ENCODE peak calls at places on chromosomes 4 and X, in eight cellular contexts. One of them, this sample, is unnamed.
A peak's percentile ranks its signal among the peaks of the same experiment; 100 is the strongest.

GRCh38 chr4:163920426-163920825 is 425.9 kb downstream of the TMA16 start:
- DNase-seq in AG04449: no peak
- DNase-seq in tibial artery: no peak
- DNase-seq in spleen: no peak
- DNase-seq in upper lobe of right lung: no peak
- DNase-seq in progenitor cell of endocrine pancreas: no peak
- DNase-seq in thoracic aorta: no peak
- DNase-seq in pancreas: no peak
- DNase-seq in this sample: peak; percentile 21

GRCh38 chrX:153573999-153574398 is 24.9 kb downstream of the CCNQ start:
- DNase-seq in AG04449: no peak
- DNase-seq in tibial artery: no peak
- DNase-seq in spleen: no peak
- DNase-seq in upper lobe of right lung: no peak
- DNase-seq in progenitor cell of endocrine pancreas: no peak
- DNase-seq in thoracic aorta: no peak
- DNase-seq in pancreas: no peak
- DNase-seq in this sample: no peak

GRCh38 chr4:168765726-168766125 is 244.3 kb downstream of the CBR4 start:
- DNase-seq in AG04449: no peak
- DNase-seq in tibial artery: peak; percentile 73
- DNase-seq in spleen: no peak
- DNase-seq in upper lobe of right lung: no peak
- DNase-seq in progenitor cell of endocrine pancreas: no peak
- DNase-seq in thoracic aorta: peak; percentile 31
- DNase-seq in pancreas: no peak
- DNase-seq in this sample: no peak

GRCh38 chr4:162523171-162523570 is 359.4 kb upstream of the FSTL5 start:
- DNase-seq in AG04449: no peak
- DNase-seq in tibial artery: no peak
- DNase-seq in spleen: no peak
- DNase-seq in upper lobe of right lung: no peak
- DNase-seq in progenitor cell of endocrine pancreas: no peak
- DNase-seq in thoracic aorta: no peak
- DNase-seq in pancreas: no peak
- DNase-seq in this sample: no peak

GRCh38 chr4:53861856-53862610 is 202.4 kb downstream of the CHIC2 start:
- DNase-seq in AG04449: peak; percentile 80
- DNase-seq in tibial artery: no peak
- DNase-seq in spleen: no peak
- DNase-seq in upper lobe of right lung: no peak
- DNase-seq in progenitor cell of endocrine pancreas: no peak
- DNase-seq in thoracic aorta: no peak
- DNase-seq in pancreas: no peak
- DNase-seq in this sample: no peak

GRCh38 chr4:134308910-134309309 is 107.3 kb upstream of the PABPC4L start:
- DNase-seq in AG04449: no peak
- DNase-seq in tibial artery: no peak
- DNase-seq in spleen: no peak
- DNase-seq in upper lobe of right lung: no peak
- DNase-seq in progenitor cell of endocrine pancreas: no peak
- DNase-seq in thoracic aorta: no peak
- DNase-seq in pancreas: no peak
- DNase-seq in this sample: no peak

GRCh38 chr4:26083987-26084386 is 170.0 kb downstream of the SMIM20 start:
- DNase-seq in AG04449: peak; percentile 63
- DNase-seq in tibial artery: no peak
- DNase-seq in spleen: no peak
- DNase-seq in upper lobe of right lung: no peak
- DNase-seq in progenitor cell of endocrine pancreas: no peak
- DNase-seq in thoracic aorta: no peak
- DNase-seq in pancreas: no peak
- DNase-seq in this sample: no peak

GRCh38 chrX:57286507-57287251 is at the start of gene FAAH2:
- DNase-seq in AG04449: no peak
- DNase-seq in tibial artery: no peak
- DNase-seq in spleen: peak; percentile 66
- DNase-seq in upper lobe of right lung: peak; percentile 85
- DNase-seq in progenitor cell of endocrine pancreas: peak; percentile 31
- DNase-seq in thoracic aorta: no peak
- DNase-seq in pancreas: peak; percentile 85
- DNase-seq in this sample: peak; percentile 16

GRCh38 chr4:176137626-176138025 is 57.8 kb downstream of the SPATA4 start:
- DNase-seq in AG04449: no peak
- DNase-seq in tibial artery: no peak
- DNase-seq in spleen: no peak
- DNase-seq in upper lobe of right lung: no peak
- DNase-seq in progenitor cell of endocrine pancreas: no peak
- DNase-seq in thoracic aorta: no peak
- DNase-seq in pancreas: no peak
- DNase-seq in this sample: no peak

GRCh38 chr4:150938417-150938816 is 76.7 kb downstream of the LRBA start:
- DNase-seq in AG04449: no peak
- DNase-seq in tibial artery: no peak
- DNase-seq in spleen: no peak
- DNase-seq in upper lobe of right lung: no peak
- DNase-seq in progenitor cell of endocrine pancreas: no peak
- DNase-seq in thoracic aorta: no peak
- DNase-seq in pancreas: no peak
- DNase-seq in this sample: no peak

GRCh38 chr4:142883433-142883832 is 37.3 kb upstream of the INPP4B start:
- DNase-seq in AG04449: no peak
- DNase-seq in tibial artery: no peak
- DNase-seq in spleen: no peak
- DNase-seq in upper lobe of right lung: no peak
- DNase-seq in progenitor cell of endocrine pancreas: no peak
- DNase-seq in thoracic aorta: no peak
- DNase-seq in pancreas: no peak
- DNase-seq in this sample: no peak

GRCh38 chrX:68867458-68868166 is 38.8 kb downstream of the EFNB1 start:
- DNase-seq in AG04449: no peak
- DNase-seq in tibial artery: no peak
- DNase-seq in spleen: no peak
- DNase-seq in upper lobe of right lung: no peak
- DNase-seq in progenitor cell of endocrine pancreas: no peak
- DNase-seq in thoracic aorta: no peak
- DNase-seq in pancreas: no peak
- DNase-seq in this sample: no peak

GRCh38 chrX:55908685-55909212 is 191.2 kb downstream of the RRAGB start:
- DNase-seq in AG04449: no peak
- DNase-seq in tibial artery: no peak
- DNase-seq in spleen: peak; percentile 72
- DNase-seq in upper lobe of right lung: peak; percentile 30
- DNase-seq in progenitor cell of endocrine pancreas: no peak
- DNase-seq in thoracic aorta: no peak
- DNase-seq in pancreas: no peak
- DNase-seq in this sample: peak; percentile 26

GRCh38 chr4:185304944-185305690 is 90.6 kb downstream of the LRP2BP start:
- DNase-seq in AG04449: no peak
- DNase-seq in tibial artery: no peak
- DNase-seq in spleen: no peak
- DNase-seq in upper lobe of right lung: peak; percentile 70
- DNase-seq in progenitor cell of endocrine pancreas: no peak
- DNase-seq in thoracic aorta: no peak
- DNase-seq in pancreas: no peak
- DNase-seq in this sample: peak; percentile 26

GRCh38 chr4:103774326-103774725 is 54.5 kb upstream of the TACR3 start:
- DNase-seq in AG04449: no peak
- DNase-seq in tibial artery: no peak
- DNase-seq in spleen: no peak
- DNase-seq in upper lobe of right lung: no peak
- DNase-seq in progenitor cell of endocrine pancreas: no peak
- DNase-seq in thoracic aorta: no peak
- DNase-seq in pancreas: no peak
- DNase-seq in this sample: no peak

GRCh38 chr4:159764343-159764952 is 661.6 kb downstream of the RAPGEF2 start:
- DNase-seq in AG04449: no peak
- DNase-seq in tibial artery: no peak
- DNase-seq in spleen: no peak
- DNase-seq in upper lobe of right lung: no peak
- DNase-seq in progenitor cell of endocrine pancreas: peak; percentile 26
- DNase-seq in thoracic aorta: no peak
- DNase-seq in pancreas: no peak
- DNase-seq in this sample: no peak

GRCh38 chrX:133495464-133496391 is 80.4 kb upstream of the GPC4 start:
- DNase-seq in AG04449: peak; percentile 26
- DNase-seq in tibial artery: peak; percentile 73
- DNase-seq in spleen: no peak
- DNase-seq in upper lobe of right lung: no peak
- DNase-seq in progenitor cell of endocrine pancreas: no peak
- DNase-seq in thoracic aorta: no peak
- DNase-seq in pancreas: no peak
- DNase-seq in this sample: no peak

GRCh38 chrX:74133156-74133796 is 170.7 kb upstream of the ZCCHC13 start:
- DNase-seq in AG04449: peak; percentile 10
- DNase-seq in tibial artery: no peak
- DNase-seq in spleen: no peak
- DNase-seq in upper lobe of right lung: no peak
- DNase-seq in progenitor cell of endocrine pancreas: no peak
- DNase-seq in thoracic aorta: no peak
- DNase-seq in pancreas: no peak
- DNase-seq in this sample: no peak

GRCh38 chr4:99200148-99200547 is 18.9 kb downstream of the ADH6 start:
- DNase-seq in AG04449: no peak
- DNase-seq in tibial artery: no peak
- DNase-seq in spleen: no peak
- DNase-seq in upper lobe of right lung: no peak
- DNase-seq in progenitor cell of endocrine pancreas: no peak
- DNase-seq in thoracic aorta: no peak
- DNase-seq in pancreas: no peak
- DNase-seq in this sample: no peak

GRCh38 chrX:35728481-35728880 is 69.7 kb upstream of the MAGEB16 start:
- DNase-seq in AG04449: no peak
- DNase-seq in tibial artery: no peak
- DNase-seq in spleen: no peak
- DNase-seq in upper lobe of right lung: no peak
- DNase-seq in progenitor cell of endocrine pancreas: no peak
- DNase-seq in thoracic aorta: no peak
- DNase-seq in pancreas: no peak
- DNase-seq in this sample: no peak

GRCh38 chr4:141131738-141132688 is 1.3 kb downstream of the RNF150 start:
- DNase-seq in AG04449: no peak
- DNase-seq in tibial artery: peak; percentile 69
- DNase-seq in spleen: peak; percentile 77
- DNase-seq in upper lobe of right lung: peak; percentile 66
- DNase-seq in progenitor cell of endocrine pancreas: peak; percentile 30
- DNase-seq in thoracic aorta: no peak
- DNase-seq in pancreas: peak; percentile 67
- DNase-seq in this sample: peak; percentile 64

GRCh38 chr4:107153228-107153627 is 117.1 kb upstream of the DKK2 start:
- DNase-seq in AG04449: no peak
- DNase-seq in tibial artery: no peak
- DNase-seq in spleen: no peak
- DNase-seq in upper lobe of right lung: no peak
- DNase-seq in progenitor cell of endocrine pancreas: no peak
- DNase-seq in thoracic aorta: no peak
- DNase-seq in pancreas: no peak
- DNase-seq in this sample: peak; percentile 22
- TF ChIP-seq CTCF in AG04449: peak; percentile 24
- TF ChIP-seq CTCF in tibial artery: no peak
- TF ChIP-seq CTCF in spleen: no peak
- TF ChIP-seq CTCF in upper lobe of right lung: peak; percentile 31
- TF ChIP-seq CTCF in progenitor cell of endocrine pancreas: peak; percentile 20
- TF ChIP-seq CTCF in thoracic aorta: no peak
- TF ChIP-seq CTCF in pancreas: no peak
- TF ChIP-seq CTCF in this sample: peak; percentile 56

GRCh38 chr4:45453258-45453841 is 670.5 kb downstream of the GABRG1 start:
- DNase-seq in AG04449: no peak
- DNase-seq in tibial artery: no peak
- DNase-seq in spleen: no peak
- DNase-seq in upper lobe of right lung: no peak
- DNase-seq in progenitor cell of endocrine pancreas: no peak
- DNase-seq in thoracic aorta: no peak
- DNase-seq in pancreas: no peak
- DNase-seq in this sample: no peak
- TF ChIP-seq CTCF in AG04449: no peak
- TF ChIP-seq CTCF in tibial artery: no peak
- TF ChIP-seq CTCF in spleen: no peak
- TF ChIP-seq CTCF in upper lobe of right lung: peak; percentile 40
- TF ChIP-seq CTCF in progenitor cell of endocrine pancreas: peak; percentile 76
- TF ChIP-seq CTCF in thoracic aorta: no peak
- TF ChIP-seq CTCF in pancreas: no peak
- TF ChIP-seq CTCF in this sample: peak; percentile 55

DNA sequence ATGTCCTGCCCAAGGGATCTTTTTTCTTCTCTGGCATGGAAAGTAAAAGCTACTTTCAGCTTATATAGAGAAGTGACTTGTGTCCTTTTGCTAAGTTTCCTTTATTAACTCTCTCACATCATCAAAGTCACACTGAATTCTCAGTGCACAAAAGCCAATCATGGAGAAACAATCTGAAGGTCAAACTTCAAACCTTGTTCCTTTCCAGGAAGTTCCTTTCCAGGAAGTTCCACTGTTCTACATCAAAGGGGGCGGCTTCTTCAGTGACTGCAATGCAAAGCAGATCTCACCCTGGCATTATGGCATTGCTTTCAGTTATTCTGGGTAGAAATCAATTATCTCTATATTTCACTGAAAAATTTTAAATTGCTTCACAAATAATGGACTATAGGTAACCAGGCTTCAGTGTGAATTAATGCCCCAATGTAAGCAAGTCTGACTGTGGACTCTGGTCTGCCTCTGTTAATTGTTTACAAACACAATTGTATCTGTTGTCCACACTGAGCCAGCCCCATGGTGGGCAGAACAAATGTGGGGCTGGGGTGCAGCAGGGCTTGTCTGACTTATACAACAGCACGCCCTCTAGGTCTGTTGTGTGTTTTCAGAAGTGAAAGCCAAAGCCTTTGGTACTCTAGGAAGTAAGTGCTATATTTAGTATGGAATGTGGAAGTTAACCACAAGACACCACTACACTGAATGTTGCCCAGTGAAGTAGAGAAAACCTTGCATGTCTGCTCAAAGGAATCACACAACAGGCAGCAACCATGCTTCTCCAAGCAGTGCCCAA is 98.8 kb downstream of the CDS1 start:
- DNase-seq in AG04449: peak; percentile 67
- DNase-seq in tibial artery: no peak
- DNase-seq in spleen: no peak
- DNase-seq in upper lobe of right lung: no peak
- DNase-seq in progenitor cell of endocrine pancreas: no peak
- DNase-seq in thoracic aorta: no peak
- DNase-seq in pancreas: no peak
- DNase-seq in this sample: no peak
- TF ChIP-seq CTCF in AG04449: peak; percentile 19
- TF ChIP-seq CTCF in tibial artery: no peak
- TF ChIP-seq CTCF in spleen: no peak
- TF ChIP-seq CTCF in upper lobe of right lung: no peak
- TF ChIP-seq CTCF in progenitor cell of endocrine pancreas: no peak
- TF ChIP-seq CTCF in thoracic aorta: no peak
- TF ChIP-seq CTCF in pancreas: no peak
- TF ChIP-seq CTCF in this sample: no peak

DNA sequence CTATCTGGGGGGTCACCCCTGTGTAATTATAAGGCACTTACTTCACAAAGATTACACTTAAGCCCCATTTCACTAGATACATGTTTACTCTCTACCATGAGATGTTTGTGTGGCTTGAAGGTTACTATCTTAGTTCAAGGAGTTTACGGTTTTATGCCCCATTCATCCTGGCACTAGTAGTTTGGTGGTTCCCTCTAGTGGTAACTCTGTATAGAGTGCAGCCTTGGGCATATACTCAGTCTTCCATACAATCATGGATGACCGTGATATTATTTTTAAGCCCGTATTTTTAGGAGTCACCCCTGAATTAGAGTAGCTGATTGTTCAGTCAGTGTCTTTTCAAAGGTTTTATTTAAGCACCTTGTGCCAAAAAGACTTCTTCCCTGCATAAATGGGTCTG is 109.9 kb upstream of the FAM47C start:
- DNase-seq in AG04449: no peak
- DNase-seq in tibial artery: no peak
- DNase-seq in spleen: no peak
- DNase-seq in upper lobe of right lung: no peak
- DNase-seq in progenitor cell of endocrine pancreas: no peak
- DNase-seq in thoracic aorta: no peak
- DNase-seq in pancreas: no peak
- DNase-seq in this sample: no peak
- TF ChIP-seq CTCF in AG04449: no peak
- TF ChIP-seq CTCF in tibial artery: no peak
- TF ChIP-seq CTCF in spleen: peak; percentile 23
- TF ChIP-seq CTCF in upper lobe of right lung: peak; percentile 28
- TF ChIP-seq CTCF in progenitor cell of endocrine pancreas: peak; percentile 66
- TF ChIP-seq CTCF in thoracic aorta: no peak
- TF ChIP-seq CTCF in pancreas: peak; percentile 31
- TF ChIP-seq CTCF in this sample: peak; percentile 52

This sample was measured in glutamatergic neuron.